ENCODE peak calls at places on chromosomes 6 and 20, in four cellular contexts. W is K562, Z is SK-N-SH, J is HepG2. S is an unnamed sample.

GRCh38 chr6:29926081-29926794 is 16.1 kb upstream of the HLA-A start:
- DNase-seq in W (no peak), J (no peak), Z (no peak), S (peak; percentile 47)

GRCh38 chr20:2312876-2313275 is 17.1 kb downstream of the TGM3 start:
- DNase-seq in Z (no peak), W (no peak), J (no peak), S (no peak)

GRCh38 chr6:14270925-14271791 is 153.6 kb downstream of the CD83 start:
- DNase-seq in Z (no peak), J (no peak), W (peak; percentile 75), S (no peak)

GRCh38 chr6:163329991-163330390 is 84.5 kb upstream of the QKI start:
- DNase-seq in W (no peak), Z (no peak), J (no peak), S (no peak)

GRCh38 chr6:27479319-27480182 is 6.6 kb upstream of the ZNF184 start:
- DNase-seq in Z (peak; percentile 65), J (peak; percentile 85), W (peak; percentile 71), S (peak; percentile 77)

GRCh38 chr6:30824698-30825097 is 59.6 kb upstream of the DDR1 start:
- DNase-seq in Z (no peak), W (no peak), J (no peak), S (no peak)

GRCh38 chr20:20248620-20249200 is 119.2 kb upstream of the INSM1 start:
- DNase-seq in J (no peak), Z (no peak), W (no peak), S (no peak)

GRCh38 chr6:19714415-19715165 is 122.6 kb upstream of the ID4 start:
- DNase-seq in Z (no peak), J (no peak), W (no peak), S (no peak)

GRCh38 chr6:106089981-106090380 is 3.8 kb downstream of the PRDM1 start:
- DNase-seq in W (no peak), Z (no peak), J (no peak), S (no peak)

GRCh38 chr20:62751551-62752150 is 43.0 kb downstream of the NTSR1 start:
- DNase-seq in W (no peak), J (no peak), Z (no peak), S (no peak)

GRCh38 chr6:169407338-169407737 is 153.7 kb upstream of the THBS2 start:
- DNase-seq in J (no peak), Z (no peak), W (no peak), S (no peak)
- TF ChIP-seq FOXJ3 in J (no peak), Z (no peak), W (no peak), S (no peak)

DNA sequence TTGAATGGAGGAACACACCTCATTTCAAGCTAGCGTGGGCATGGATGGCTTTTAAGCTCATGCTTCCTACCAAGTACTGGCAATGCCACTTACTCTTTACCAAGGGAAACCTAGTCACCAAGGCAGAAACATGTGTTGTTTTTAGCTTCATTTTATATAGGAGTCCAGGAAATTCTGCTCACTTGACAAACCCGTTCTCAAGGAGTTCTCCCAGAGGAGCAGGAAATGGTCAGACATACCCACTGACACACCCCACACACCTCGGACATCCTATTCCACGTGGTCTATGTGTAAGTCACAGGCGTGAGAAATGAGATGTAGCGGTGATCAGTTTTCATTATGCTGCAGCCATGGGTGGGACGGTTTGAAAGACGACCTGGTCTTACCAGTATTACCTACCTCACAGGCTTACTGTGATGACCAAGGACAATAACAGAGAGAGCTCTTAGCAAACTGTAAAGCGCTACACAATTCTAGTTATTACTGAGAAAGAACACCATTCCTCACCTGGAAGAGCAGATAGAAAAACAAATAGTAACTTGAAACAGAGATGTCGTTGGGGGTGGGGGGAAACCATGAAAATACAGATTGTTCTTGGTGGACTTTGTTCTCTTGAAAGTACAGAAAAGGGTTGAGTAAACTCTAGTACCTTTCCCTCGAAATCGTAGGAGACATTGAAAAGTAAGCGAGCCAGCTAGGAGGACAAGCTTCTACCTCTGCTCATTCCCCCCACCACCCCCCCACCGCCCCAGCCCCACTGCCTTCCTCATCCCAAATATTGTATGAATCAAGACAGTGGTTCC is 1.7 kb downstream of the CNKSR3 start:
- DNase-seq in J (peak; percentile 92), W (peak; percentile 54), Z (peak; percentile 33), S (no peak)
- TF ChIP-seq FOXJ3 in J (no peak), W (no peak), Z (no peak), S (no peak)

DNA sequence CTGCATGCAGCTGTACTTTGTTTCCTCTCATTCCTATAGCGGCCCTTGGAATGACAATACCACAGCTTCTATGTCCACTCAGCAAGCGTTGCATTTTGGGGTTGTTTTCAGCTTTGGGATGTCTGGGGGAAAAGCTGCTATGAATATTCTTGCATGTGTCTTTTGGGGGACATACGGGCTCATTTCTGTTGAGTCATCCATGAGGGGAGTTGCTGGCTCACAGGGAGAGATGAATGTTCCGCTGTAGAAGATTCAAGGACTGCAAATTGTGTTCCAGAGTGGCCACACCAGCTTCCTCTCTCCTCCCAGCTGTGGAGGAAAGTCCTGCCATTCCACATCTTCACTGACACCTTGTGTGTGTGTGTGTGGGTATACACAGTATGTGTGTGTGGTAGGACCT is 43.3 kb downstream of the TGM2 start:
- DNase-seq in W (no peak), Z (no peak), J (no peak), S (no peak)
- TF ChIP-seq FOXJ3 in W (no peak), Z (no peak), J (no peak), S (no peak)

DNA sequence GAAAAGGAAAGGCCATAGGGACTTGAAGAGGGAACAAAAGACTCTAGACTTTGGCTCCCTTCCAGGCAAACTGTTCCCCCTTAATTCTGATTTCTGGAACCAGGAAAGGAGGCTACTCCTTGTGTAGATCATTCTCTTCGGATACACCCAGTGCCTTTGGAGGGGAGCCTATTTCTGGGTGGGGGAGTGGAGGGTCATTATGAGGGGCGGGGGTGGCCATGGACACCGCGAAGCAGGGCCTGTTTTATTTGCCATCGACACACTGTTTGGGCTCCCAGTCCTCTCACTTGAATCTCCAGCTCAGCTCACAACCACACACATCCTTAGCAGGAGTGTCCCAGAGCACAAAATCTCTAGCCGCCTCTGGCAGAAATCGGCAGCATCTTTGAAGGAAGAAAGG is 132.3 kb downstream of the PXDC1 start:
- DNase-seq in Z (no peak), J (no peak), W (no peak), S (no peak)
- TF ChIP-seq FOXJ3 in Z (no peak), J (no peak), W (no peak), S (no peak)

GRCh38 chr6:8627085-8627861 is 191.9 kb upstream of the SLC35B3 start:
- DNase-seq in J (no peak), W (no peak), Z (no peak), S (no peak)
- TF ChIP-seq FOXJ3 in J (no peak), W (no peak), Z (no peak), S (no peak)

S was measured in WTC11.